ENCODE peak calls at places on chromosomes 12 and 14, in six cellular contexts. A is posterior vena cava; V is SK-N-DZ; U is stimulated activated CD8-positive, alpha-beta memory T cell treated with anti-CD3 and anti-CD28 coated beads, Interleukin-4, amount 100 ng/mL, for 4 hours; J is HFFc6; K is EL. Y is an unnamed sample.

GRCh38 chr12:12398026-12398859 is 41.4 kb downstream of the BORCS5 start:
- DNase-seq in A (no peak), V (no peak), U (no peak), J (peak), K (peak), Y (no peak)

GRCh38 chr14:55438066-55438683 is 2.2 kb downstream of the TBPL2 start:
- DNase-seq in A (no peak), V (peak), U (no peak), J (peak), K (peak), Y (no peak)

GRCh38 chr12:96981053-96981452 is 74.0 kb downstream of the NEDD1 start:
- DNase-seq in A (no peak), V (no peak), U (no peak), J (peak), K (peak), Y (no peak)

GRCh38 chr14:103198429-103199140 is 75.3 kb downstream of the TNFAIP2 start:
- DNase-seq in A (no peak), V (no peak), U (no peak), J (peak), K (peak), Y (peak)

GRCh38 chr12:26787125-26787495 is 45.9 kb downstream of the ITPR2 start:
- DNase-seq in A (no peak), V (peak), U (no peak), J (peak), K (peak), Y (no peak)

GRCh38 chr12:18706798-18707197 is 31.0 kb downstream of the PLCZ1 start:
- DNase-seq in A (no peak), V (no peak), U (no peak), J (no peak), K (peak), Y (no peak)

GRCh38 chr12:123621619-123622530 is 11.6 kb downstream of the EIF2B1 start:
- DNase-seq in A (no peak), V (no peak), U (no peak), J (no peak), K (no peak), Y (no peak)

GRCh38 chr12:62909340-62909739 is 25.6 kb downstream of the PPM1H start:
- DNase-seq in A (no peak), V (no peak), U (no peak), J (no peak), K (no peak), Y (no peak)

GRCh38 chr14:68607081-68607851 is 185.6 kb downstream of the ZFP36L1 start:
- DNase-seq in A (no peak), V (no peak), U (no peak), J (no peak), K (no peak), Y (no peak)